ENCODE peak calls at places on chromosomes 5 and 9, in six cellular contexts. A is endodermal cell; L is HCT116; E is body of pancreas; D is IMR-90; Z is CD8-positive, alpha-beta T cell. N is an unnamed sample.

GRCh38 chr5:139708434-139708849 is 60.3 kb downstream of the CXXC5 start:
- DNase-seq in A (peak; percentile 73), L (no peak), E (no peak), D (no peak), Z (no peak), N (no peak)

GRCh38 chr5:74499236-74499635 is 141.3 kb downstream of the ENC1 start:
- DNase-seq in A (no peak), L (no peak), E (no peak), D (no peak), Z (no peak), N (no peak)

GRCh38 chr5:61991861-61992260 is 314.1 kb upstream of the KIF2A start:
- DNase-seq in A (no peak), L (no peak), E (no peak), D (no peak), Z (no peak), N (no peak)

GRCh38 chr5:126552614-126553013 is 42.4 kb downstream of the ALDH7A1 start:
- DNase-seq in A (no peak), L (no peak), E (no peak), D (peak; percentile 6), Z (no peak), N (no peak)

GRCh38 chr5:149466457-149466972 is 84.7 kb downstream of the CSNK1A1 start:
- DNase-seq in A (no peak), L (no peak), E (no peak), D (peak; percentile 95), Z (no peak), N (no peak)

GRCh38 chr9:118028225-118028624 is 324.0 kb downstream of the TLR4 start:
- DNase-seq in A (no peak), L (no peak), E (no peak), D (no peak), Z (no peak), N (no peak)

GRCh38 chr5:39605966-39606591 is 181.3 kb upstream of the DAB2 start:
- DNase-seq in A (no peak), L (no peak), E (no peak), D (peak; percentile 36), Z (no peak), N (peak; percentile 46)

GRCh38 chr5:146519554-146519953 is 3.6 kb upstream of the GPR151 start:
- DNase-seq in A (no peak), L (no peak), E (no peak), D (no peak), Z (no peak), N (no peak)

GRCh38 chr9:136855461-136856077 is 3.4 kb downstream of the MAMDC4 start:
- DNase-seq in A (peak; percentile 51), L (no peak), E (no peak), D (no peak), Z (no peak), N (peak; percentile 12)

GRCh38 chr9:21506910-21507795 is 25.0 kb upstream of the IFNE start:
- DNase-seq in A (no peak), L (no peak), E (no peak), D (peak; percentile 91), Z (no peak), N (no peak)

GRCh38 chr5:73443725-73444498 is 4.7 kb downstream of the FOXD1 start:
- DNase-seq in A (peak; percentile 87), L (no peak), E (no peak), D (no peak), Z (no peak), N (no peak)

GRCh38 chr5:116536279-116537161 is 38.1 kb downstream of the SEMA6A start:
- DNase-seq in A (no peak), L (no peak), E (peak; percentile 12), D (no peak), Z (no peak), N (no peak)

GRCh38 chr9:14353222-14354056 is 39.5 kb upstream of the NFIB start:
- DNase-seq in A (peak; percentile 99), L (peak; percentile 50), E (peak; percentile 97), D (peak; percentile 67), Z (peak; percentile 65), N (peak; percentile 75)

GRCh38 chr9:95087659-95088242 is 229.8 kb downstream of the FANCC start:
- DNase-seq in A (no peak), L (no peak), E (peak; percentile 83), D (no peak), Z (no peak), N (no peak)

GRCh38 chr9:114151426-114151956 is 3.8 kb upstream of the COL27A1 start:
- DNase-seq in A (no peak), L (no peak), E (peak; percentile 34), D (no peak), Z (no peak), N (no peak)

GRCh38 chr5:178252258-178252657 is 19.7 kb upstream of the PHYKPL start:
- DNase-seq in A (no peak), L (no peak), E (no peak), D (no peak), Z (no peak), N (no peak)
- H3K4me1 ChIP-seq in A (no peaks in the 10 kb centered on the region), L (no peaks in the 10 kb centered on the region), E (no peaks in the 10 kb centered on the region), D (no peaks in the 10 kb centered on the region), Z (peaks cover 52% of the 10 kb centered on the region), N (no peaks in the 10 kb centered on the region)

DNA sequence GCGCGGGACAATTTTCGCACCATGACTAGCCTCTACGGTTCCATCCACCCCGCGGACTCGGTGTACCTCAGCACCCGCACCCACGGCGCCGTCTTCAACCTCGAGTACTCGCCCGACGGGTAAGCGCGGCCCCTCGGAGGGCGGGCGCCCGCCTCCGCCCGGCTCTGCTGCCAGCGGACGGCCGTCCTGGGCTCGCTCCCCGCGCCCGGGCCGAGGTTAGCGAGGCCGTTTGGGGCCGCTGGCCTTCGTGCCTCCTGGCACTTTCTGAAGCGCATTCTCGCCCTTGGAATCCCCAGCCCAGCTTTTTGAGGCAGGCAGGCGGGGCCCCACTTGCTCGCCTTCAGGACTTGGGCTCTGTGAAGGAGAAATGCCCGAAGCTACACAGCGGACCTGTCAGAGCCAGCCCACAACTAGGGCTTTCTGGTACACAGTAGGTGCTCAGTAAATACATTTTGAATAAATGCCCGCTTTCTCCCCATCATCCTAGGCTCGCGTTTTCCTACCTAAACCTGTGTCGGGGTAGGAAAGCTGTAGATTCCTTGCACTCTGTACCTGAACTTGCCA is 772 bp downstream of the DCAF10 start:
- DNase-seq in A (peak; percentile 68), L (no peak), E (peak; percentile 42), D (peak; percentile 9), Z (peak; percentile 25), N (peak; percentile 8)
- H3K4me3 ChIP-seq in A (peak overlapping the region; percentile 88), L (peak overlapping the region; percentile 87), E (peak overlapping the region; percentile 93), D (peak overlapping the region; percentile 99), Z (peak overlapping the region; percentile 97), N (peak overlapping the region; percentile 64)

GRCh38 chr9:135120249-135120648 is 32.8 kb downstream of the OLFM1 start:
- DNase-seq in A (no peak), L (no peak), E (no peak), D (no peak), Z (no peak), N (no peak)
- H3K27me3 ChIP-seq in A (no peaks in the 10 kb centered on the region), L (no peaks in the 10 kb centered on the region), E (no peaks in the 10 kb centered on the region), D (no peaks in the 10 kb centered on the region), Z (no peaks in the 10 kb centered on the region), N (no peaks in the 10 kb centered on the region)

GRCh38 chr9:76866689-76867088 is 39.2 kb downstream of the PRUNE2 start:
- DNase-seq in A (no peak), L (no peak), E (no peak), D (peak; percentile 95), Z (no peak), N (no peak)

GRCh38 chr9:76873821-76874220 is 32.1 kb downstream of the PRUNE2 start:
- DNase-seq in A (no peak), L (no peak), E (no peak), D (no peak), Z (no peak), N (no peak)

GRCh38 chr9:76873056-76873792 is 32.7 kb downstream of the PRUNE2 start:
- DNase-seq in A (peak; percentile 86), L (no peak), E (no peak), D (no peak), Z (no peak), N (no peak)

GRCh38 chr9:76863832-76864231 is 42.1 kb downstream of the PRUNE2 start:
- DNase-seq in A (no peak), L (no peak), E (no peak), D (no peak), Z (no peak), N (no peak)

DNA sequence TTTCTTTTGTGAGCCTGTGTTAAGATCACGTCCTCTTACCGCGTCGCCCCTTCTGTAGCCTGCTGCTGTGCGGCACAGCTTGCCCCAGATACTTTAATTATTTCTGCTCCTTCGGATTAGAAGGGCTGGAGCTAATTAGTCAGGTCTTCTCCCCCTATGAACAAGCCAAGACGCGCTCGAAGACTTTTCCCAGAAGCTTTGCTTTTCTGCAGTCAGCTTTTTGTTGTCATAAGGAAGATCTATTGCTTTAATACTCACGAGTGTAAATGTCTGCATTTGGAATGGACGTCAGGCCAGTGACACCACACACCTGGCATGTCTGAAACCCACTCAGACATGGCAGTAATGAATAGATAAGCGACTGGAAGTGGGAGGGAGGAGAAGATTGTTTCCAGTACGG is 37.0 kb downstream of the PRUNE2 start:
- DNase-seq in A (no peak), L (no peak), E (no peak), D (no peak), Z (no peak), N (no peak)
- H3K4me1 ChIP-seq in A (no peaks in the 10 kb centered on the region), L (peaks cover 9% of the 10 kb centered on the region), E (no peaks in the 10 kb centered on the region), D (peaks cover 12% of the 10 kb centered on the region), Z (no peaks in the 10 kb centered on the region), N (no peaks in the 10 kb centered on the region)

GRCh38 chr5:96338624-96339023 is 94.4 kb downstream of the PCSK1 start:
- DNase-seq in A (no peak), L (no peak), E (peak; percentile 76), D (no peak), Z (no peak), N (no peak)

GRCh38 chr5:96339862-96340261 is 93.2 kb downstream of the PCSK1 start:
- DNase-seq in A (no peak), L (no peak), E (no peak), D (no peak), Z (no peak), N (no peak)

GRCh38 chr5:96338089-96338488 is 95.0 kb downstream of the PCSK1 start:
- DNase-seq in A (no peak), L (no peak), E (no peak), D (no peak), Z (no peak), N (no peak)

GRCh38 chr5:96342581-96342980 is 90.5 kb downstream of the PCSK1 start:
- DNase-seq in A (no peak), L (no peak), E (no peak), D (no peak), Z (no peak), N (no peak)

GRCh38 chr5:96340357-96340756 is 92.7 kb downstream of the PCSK1 start:
- DNase-seq in A (no peak), L (no peak), E (no peak), D (no peak), Z (no peak), N (no peak)
- H3K4me3 ChIP-seq in A (no peak overlapping the region), L (no peak overlapping the region), E (no peak overlapping the region), D (no peak overlapping the region), Z (no peak overlapping the region), N (no peak overlapping the region)

N was measured in HAP-1.